ENCODE peak calls at places on chromosomes 6 and 20, in eight cellular contexts. One of them, this sample, is unnamed.

GRCh38 chr20:18527836-18528235 is 20.1 kb downstream of the SEC23B start:
- DNase-seq in prostate gland: no peak
- DNase-seq in fibroblast of the aortic adventitia: peak
- DNase-seq in endodermal cell: no peak
- DNase-seq in thoracic aorta: no peak
- DNase-seq in fibroblast of pulmonary artery: no peak
- DNase-seq in fibroblast of lung: peak
- DNase-seq in brain microvascular endothelial cell: peak
- DNase-seq in this sample: peak

GRCh38 chr6:46039646-46040045 is 24.0 kb upstream of the CLIC5 start:
- DNase-seq in endodermal cell: no peak
- DNase-seq in prostate gland: no peak
- DNase-seq in fibroblast of lung: no peak
- DNase-seq in brain microvascular endothelial cell: no peak
- DNase-seq in fibroblast of the aortic adventitia: no peak
- DNase-seq in thoracic aorta: no peak
- DNase-seq in fibroblast of pulmonary artery: no peak
- DNase-seq in this sample: no peak

GRCh38 chr6:15513801-15514711 is 148.8 kb downstream of the DTNBP1 start:
- DNase-seq in thoracic aorta: no peak
- DNase-seq in fibroblast of the aortic adventitia: no peak
- DNase-seq in fibroblast of lung: no peak
- DNase-seq in endodermal cell: no peak
- DNase-seq in prostate gland: no peak
- DNase-seq in brain microvascular endothelial cell: no peak
- DNase-seq in fibroblast of pulmonary artery: no peak
- DNase-seq in this sample: no peak

GRCh38 chr6:116399287-116399686 is 28.5 kb downstream of the DSE start:
- DNase-seq in fibroblast of lung: no peak
- DNase-seq in thoracic aorta: no peak
- DNase-seq in endodermal cell: no peak
- DNase-seq in fibroblast of the aortic adventitia: no peak
- DNase-seq in brain microvascular endothelial cell: no peak
- DNase-seq in prostate gland: no peak
- DNase-seq in fibroblast of pulmonary artery: no peak
- DNase-seq in this sample: no peak

GRCh38 chr20:353166-353565 is 6.3 kb downstream of the NRSN2 start:
- DNase-seq in fibroblast of the aortic adventitia: no peak
- DNase-seq in thoracic aorta: no peak
- DNase-seq in brain microvascular endothelial cell: no peak
- DNase-seq in prostate gland: no peak
- DNase-seq in fibroblast of lung: no peak
- DNase-seq in fibroblast of pulmonary artery: no peak
- DNase-seq in endodermal cell: no peak
- DNase-seq in this sample: no peak

GRCh38 chr20:48148916-48149672 is 363.8 kb upstream of the SULF2 start:
- DNase-seq in endodermal cell: no peak
- DNase-seq in prostate gland: no peak
- DNase-seq in fibroblast of pulmonary artery: no peak
- DNase-seq in fibroblast of the aortic adventitia: no peak
- DNase-seq in brain microvascular endothelial cell: no peak
- DNase-seq in thoracic aorta: no peak
- DNase-seq in fibroblast of lung: no peak
- DNase-seq in this sample: no peak

GRCh38 chr6:32070814-32071466 is 32.7 kb downstream of the CYP21A2 start:
- DNase-seq in fibroblast of lung: no peak
- DNase-seq in endodermal cell: peak
- DNase-seq in fibroblast of pulmonary artery: no peak
- DNase-seq in prostate gland: no peak
- DNase-seq in brain microvascular endothelial cell: no peak
- DNase-seq in thoracic aorta: no peak
- DNase-seq in fibroblast of the aortic adventitia: peak
- DNase-seq in this sample: peak

GRCh38 chr6:98832282-98833100 is 1.9 kb upstream of the POU3F2 start:
- DNase-seq in fibroblast of the aortic adventitia: peak
- DNase-seq in thoracic aorta: peak
- DNase-seq in fibroblast of pulmonary artery: peak
- DNase-seq in endodermal cell: peak
- DNase-seq in brain microvascular endothelial cell: peak
- DNase-seq in fibroblast of lung: peak
- DNase-seq in prostate gland: no peak
- DNase-seq in this sample: peak

GRCh38 chr20:49344975-49345374 is 67.1 kb upstream of the ZNFX1 start:
- DNase-seq in brain microvascular endothelial cell: peak
- DNase-seq in thoracic aorta: peak
- DNase-seq in fibroblast of lung: peak
- DNase-seq in endodermal cell: no peak
- DNase-seq in fibroblast of pulmonary artery: peak
- DNase-seq in fibroblast of the aortic adventitia: peak
- DNase-seq in prostate gland: peak
- DNase-seq in this sample: peak

GRCh38 chr6:455006-455585 is 63.5 kb downstream of the IRF4 start:
- DNase-seq in fibroblast of pulmonary artery: no peak
- DNase-seq in endodermal cell: no peak
- DNase-seq in fibroblast of the aortic adventitia: no peak
- DNase-seq in brain microvascular endothelial cell: no peak
- DNase-seq in thoracic aorta: no peak
- DNase-seq in prostate gland: no peak
- DNase-seq in fibroblast of lung: no peak
- DNase-seq in this sample: no peak
- H3K4me3 ChIP-seq in fibroblast of pulmonary artery: no peak
- H3K4me3 ChIP-seq in endodermal cell: no peak
- H3K4me3 ChIP-seq in fibroblast of the aortic adventitia: no peak
- H3K4me3 ChIP-seq in brain microvascular endothelial cell: no peak
- H3K4me3 ChIP-seq in thoracic aorta: no peak
- H3K4me3 ChIP-seq in prostate gland: no peak
- H3K4me3 ChIP-seq in fibroblast of lung: no peak
- H3K4me3 ChIP-seq in this sample: no peak

DNA sequence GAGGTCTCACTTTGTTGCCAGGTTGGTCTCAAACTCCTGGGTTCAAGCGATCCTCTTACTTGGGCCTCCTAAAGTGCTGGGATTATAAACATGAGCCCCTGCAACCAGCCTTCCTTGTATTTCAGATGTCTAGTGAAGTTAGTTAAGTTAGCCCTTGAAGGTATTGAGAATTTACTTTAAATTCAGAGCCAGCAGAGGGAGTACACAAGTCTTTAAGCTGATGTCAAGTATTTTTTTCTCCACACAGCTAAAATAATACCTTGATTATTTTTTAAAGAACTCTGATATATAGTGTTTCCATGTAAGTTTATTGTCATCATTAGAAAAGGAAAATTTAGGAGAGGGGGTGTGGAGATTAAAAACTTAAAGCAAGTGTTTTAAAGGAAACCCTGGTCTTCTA is 9.8 kb downstream of the FOXO3 start:
- DNase-seq in fibroblast of lung: no peak
- DNase-seq in thoracic aorta: no peak
- DNase-seq in fibroblast of the aortic adventitia: no peak
- DNase-seq in fibroblast of pulmonary artery: no peak
- DNase-seq in endodermal cell: no peak
- DNase-seq in prostate gland: no peak
- DNase-seq in brain microvascular endothelial cell: no peak
- DNase-seq in this sample: peak
- TF ChIP-seq CTCF in fibroblast of lung: no peak
- TF ChIP-seq CTCF in thoracic aorta: no peak
- TF ChIP-seq CTCF in fibroblast of the aortic adventitia: no peak
- TF ChIP-seq CTCF in fibroblast of pulmonary artery: no peak
- TF ChIP-seq CTCF in endodermal cell: peak
- TF ChIP-seq CTCF in prostate gland: no peak
- TF ChIP-seq CTCF in brain microvascular endothelial cell: no peak
- TF ChIP-seq CTCF in this sample: no peak

GRCh38 chr20:13009682-13010406 is 1.1 kb downstream of the SPTLC3 start:
- DNase-seq in fibroblast of the aortic adventitia: peak
- DNase-seq in brain microvascular endothelial cell: peak
- DNase-seq in prostate gland: peak
- DNase-seq in endodermal cell: no peak
- DNase-seq in thoracic aorta: peak
- DNase-seq in fibroblast of lung: peak
- DNase-seq in fibroblast of pulmonary artery: peak
- DNase-seq in this sample: peak

GRCh38 chr20:13012886-13013285 is 4.1 kb downstream of the SPTLC3 start:
- DNase-seq in brain microvascular endothelial cell: no peak
- DNase-seq in fibroblast of pulmonary artery: peak
- DNase-seq in fibroblast of lung: no peak
- DNase-seq in thoracic aorta: no peak
- DNase-seq in prostate gland: no peak
- DNase-seq in endodermal cell: no peak
- DNase-seq in fibroblast of the aortic adventitia: no peak
- DNase-seq in this sample: peak

GRCh38 chr20:13007596-13007995 is 1.2 kb upstream of the SPTLC3 start:
- DNase-seq in thoracic aorta: no peak
- DNase-seq in prostate gland: no peak
- DNase-seq in fibroblast of the aortic adventitia: no peak
- DNase-seq in endodermal cell: no peak
- DNase-seq in brain microvascular endothelial cell: no peak
- DNase-seq in fibroblast of pulmonary artery: no peak
- DNase-seq in fibroblast of lung: no peak
- DNase-seq in this sample: no peak

GRCh38 chr20:13006825-13007224 is 1.9 kb upstream of the SPTLC3 start:
- DNase-seq in thoracic aorta: no peak
- DNase-seq in fibroblast of lung: peak
- DNase-seq in prostate gland: no peak
- DNase-seq in fibroblast of the aortic adventitia: peak
- DNase-seq in endodermal cell: no peak
- DNase-seq in fibroblast of pulmonary artery: peak
- DNase-seq in brain microvascular endothelial cell: peak
- DNase-seq in this sample: peak

DNA sequence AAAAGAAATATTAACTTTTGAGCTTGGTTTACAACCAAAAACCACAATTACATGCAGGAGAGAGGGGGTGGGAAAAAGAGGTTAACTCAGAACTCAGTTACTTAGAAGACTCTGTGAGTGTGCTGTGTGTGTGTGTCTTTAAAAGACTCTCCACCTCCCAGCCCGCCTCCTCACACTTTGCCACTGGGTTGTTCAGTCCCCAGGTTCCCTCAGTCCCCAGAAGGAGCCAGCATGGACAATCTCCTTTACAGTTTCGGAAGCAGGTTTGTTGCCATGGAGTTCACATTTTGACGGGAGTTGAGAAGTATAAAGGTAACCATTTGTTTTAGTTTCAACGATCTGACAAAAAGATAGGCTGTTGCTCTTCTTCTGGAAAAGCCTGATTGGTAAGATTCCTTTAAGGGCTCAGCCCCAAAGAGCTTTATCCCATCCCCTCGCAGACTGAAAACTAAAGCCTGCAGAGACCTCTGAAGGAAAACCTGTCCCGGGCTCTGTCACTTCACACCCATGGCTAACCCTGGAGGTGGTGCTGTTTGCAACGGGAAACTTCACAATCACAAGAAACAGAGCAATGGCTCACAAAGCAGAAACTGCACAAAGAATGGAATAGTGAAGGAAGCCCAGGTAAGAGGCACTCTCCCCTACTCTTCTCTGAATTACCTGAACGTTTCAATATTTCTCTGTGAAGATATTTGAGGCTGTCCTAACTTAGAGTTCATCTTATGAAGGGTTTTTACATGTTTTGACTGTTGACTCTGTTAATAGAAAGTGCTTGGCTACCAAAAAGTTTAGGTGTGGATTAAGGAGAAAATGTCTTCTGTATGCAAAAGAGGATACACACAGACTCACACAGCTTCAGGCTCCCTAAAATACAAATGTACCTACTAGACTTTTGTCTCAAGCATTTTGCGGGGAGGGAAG is at the start of gene SPTLC3:
- DNase-seq in fibroblast of lung: peak
- DNase-seq in fibroblast of pulmonary artery: peak
- DNase-seq in fibroblast of the aortic adventitia: peak
- DNase-seq in prostate gland: peak
- DNase-seq in endodermal cell: peak
- DNase-seq in brain microvascular endothelial cell: peak
- DNase-seq in thoracic aorta: no peak
- DNase-seq in this sample: peak
- H3K4me3 ChIP-seq in fibroblast of lung: peak
- H3K4me3 ChIP-seq in fibroblast of pulmonary artery: peak
- H3K4me3 ChIP-seq in fibroblast of the aortic adventitia: peak
- H3K4me3 ChIP-seq in prostate gland: peak
- H3K4me3 ChIP-seq in endodermal cell: no peak
- H3K4me3 ChIP-seq in brain microvascular endothelial cell: peak
- H3K4me3 ChIP-seq in thoracic aorta: peak
- H3K4me3 ChIP-seq in this sample: peak

GRCh38 chr6:75693534-75693933 is 55.5 kb upstream of the MYO6 start:
- DNase-seq in fibroblast of the aortic adventitia: peak
- DNase-seq in fibroblast of lung: peak
- DNase-seq in prostate gland: no peak
- DNase-seq in endodermal cell: no peak
- DNase-seq in thoracic aorta: no peak
- DNase-seq in fibroblast of pulmonary artery: peak
- DNase-seq in brain microvascular endothelial cell: peak
- DNase-seq in this sample: peak
- TF ChIP-seq CTCF in fibroblast of the aortic adventitia: no peak
- TF ChIP-seq CTCF in fibroblast of lung: no peak
- TF ChIP-seq CTCF in prostate gland: no peak
- TF ChIP-seq CTCF in endodermal cell: peak
- TF ChIP-seq CTCF in thoracic aorta: no peak
- TF ChIP-seq CTCF in fibroblast of pulmonary artery: peak
- TF ChIP-seq CTCF in brain microvascular endothelial cell: peak
- TF ChIP-seq CTCF in this sample: peak

DNA sequence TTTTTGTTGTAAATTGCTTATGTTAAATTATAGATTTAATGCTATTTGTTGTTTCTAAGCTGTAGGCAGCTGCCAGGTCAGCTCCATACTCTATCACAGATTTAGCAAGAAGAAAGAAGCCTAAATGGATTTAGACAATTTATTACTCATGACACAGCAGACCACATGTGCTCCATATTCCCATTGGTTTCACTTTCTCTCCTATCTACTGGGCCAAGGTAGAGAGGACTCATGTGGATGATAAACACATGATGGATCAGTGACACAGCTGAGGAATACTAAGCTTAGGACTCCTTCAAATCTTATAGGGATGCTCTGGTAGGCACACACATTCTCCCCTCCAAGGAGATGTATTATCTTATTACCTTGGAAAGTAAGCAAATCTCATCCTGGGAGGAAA is 553.0 kb upstream of the ADGRB3 start:
- DNase-seq in fibroblast of pulmonary artery: no peak
- DNase-seq in fibroblast of lung: no peak
- DNase-seq in thoracic aorta: no peak
- DNase-seq in endodermal cell: no peak
- DNase-seq in prostate gland: no peak
- DNase-seq in fibroblast of the aortic adventitia: no peak
- DNase-seq in brain microvascular endothelial cell: peak
- DNase-seq in this sample: peak
- H3K4me3 ChIP-seq in fibroblast of pulmonary artery: no peak
- H3K4me3 ChIP-seq in fibroblast of lung: no peak
- H3K4me3 ChIP-seq in thoracic aorta: no peak
- H3K4me3 ChIP-seq in endodermal cell: no peak
- H3K4me3 ChIP-seq in prostate gland: no peak
- H3K4me3 ChIP-seq in fibroblast of the aortic adventitia: no peak
- H3K4me3 ChIP-seq in brain microvascular endothelial cell: no peak
- H3K4me3 ChIP-seq in this sample: no peak